ENCODE peak calls at places on chromosomes 5 and 9, in seven cellular contexts. V is epithelial cell of esophagus; J is RWPE1; Q is NCI-H146; I is activated T-cell treated with anti-CD3 and anti-CD28 coated beads, Interleukin-2, amount 50 U/mL, for 1 hour; S is heart right ventricle; Y is activated naive CD8-positive, alpha-beta T cell treated with anti-CD3 and anti-CD28 coated beads, Interleukin-2, amount 50 U/mL, for 24 hours. N is an unnamed sample.

GRCh38 chr5:2560435-2560834 is 191.0 kb downstream of the IRX2 start:
- DNase-seq in V (no peak), J (no peak), I (no peak), S (no peak), Q (no peak), Y (no peak), N (no peak)

GRCh38 chr5:125032286-125032685 is 285.8 kb upstream of the ZNF608 start:
- DNase-seq in J (no peak), V (no peak), Y (no peak), I (no peak), S (no peak), Q (no peak), N (no peak)

GRCh38 chr5:158224200-158224599 is 365.3 kb upstream of the CLINT1 start:
- DNase-seq in Y (no peak), I (no peak), J (no peak), V (no peak), S (no peak), Q (no peak), N (no peak)

GRCh38 chr9:96014078-96014477 is 138.6 kb downstream of the ERCC6L2 start:
- DNase-seq in S (no peak), J (no peak), Q (no peak), V (no peak), Y (peak; percentile 43), I (peak; percentile 59), N (peak; percentile 33)

GRCh38 chr5:121199238-121199999 is 652.3 kb upstream of the FTMT start:
- DNase-seq in J (peak; percentile 7), S (no peak), I (no peak), Q (no peak), Y (no peak), V (peak; percentile 4), N (no peak)

GRCh38 chr5:122907238-122907637 is 61.8 kb downstream of the SNX24 start:
- DNase-seq in Y (no peak), J (peak; percentile 96), Q (no peak), V (peak; percentile 74), I (no peak), S (no peak), N (no peak)

GRCh38 chr5:125559296-125559695 is 812.9 kb upstream of the ZNF608 start:
- DNase-seq in Y (no peak), I (no peak), S (no peak), V (peak; percentile 96), Q (no peak), J (peak; percentile 96), N (no peak)

GRCh38 chr5:148967783-148968182 is 95.1 kb downstream of the SH3TC2 start:
- DNase-seq in J (no peak), I (no peak), Q (no peak), S (no peak), V (no peak), Y (no peak), N (no peak)

GRCh38 chr5:118775790-118776499 is 212.4 kb downstream of the DTWD2 start:
- DNase-seq in Q (no peak), J (no peak), Y (no peak), S (no peak), I (no peak), V (no peak), N (no peak)

GRCh38 chr9:118088075-118088474 is 383.9 kb downstream of the TLR4 start:
- DNase-seq in V (no peak), Y (no peak), S (no peak), I (no peak), J (no peak), Q (no peak), N (no peak)

GRCh38 chr9:96062051-96062450 is 186.6 kb downstream of the ERCC6L2 start:
- DNase-seq in Q (no peak), I (no peak), V (no peak), Y (no peak), S (no peak), J (no peak), N (no peak)

GRCh38 chr5:52868417-52868816 is 80.7 kb downstream of the ITGA1 start:
- DNase-seq in V (no peak), S (no peak), I (no peak), J (no peak), Y (no peak), Q (no peak), N (no peak)